ENCODE peak calls at places on chromosome 18, in ten cellular contexts. E is sigmoid colon, R is H1, B is suprapubic skin, S is esophagus muscularis mucosa, O is K562, H is SK-N-SH, V is transverse colon, U is HepG2, D is GM12878. F is an unnamed sample.

GRCh38 chr18:37362158-37362890 is 203.3 kb downstream of the CELF4 start:
- DNase-seq in E (no peak), R (peak; percentile 74), B (no peak), S (no peak), O (no peak), H (no peak), V (no peak), U (peak; percentile 13), D (no peak), F (no peak)

GRCh38 chr18:67265464-67266245 is 250.9 kb downstream of the DSEL start:
- DNase-seq in E (no peak), R (no peak), B (no peak), S (no peak), O (no peak), H (no peak), V (no peak), U (no peak), D (no peak), F (no peak)

GRCh38 chr18:12278765-12279682 is 24.9 kb downstream of the CIDEA start:
- DNase-seq in E (peak; percentile 98), R (peak; percentile 78), B (peak; percentile 91), S (peak; percentile 94), O (no peak), H (no peak), V (peak; percentile 69), U (peak; percentile 74), D (no peak), F (peak; percentile 40)

GRCh38 chr18:74682998-74683311 is 85.3 kb downstream of the ZNF407 start:
- DNase-seq in E (no peak), R (no peak), B (no peak), S (no peak), O (no peak), H (peak; percentile 12), V (no peak), U (no peak), D (no peak), F (no peak)

GRCh38 chr18:65206551-65207260 is 544.1 kb upstream of the CDH7 start:
- DNase-seq in E (no peak), R (peak; percentile 57), B (no peak), S (no peak), O (no peak), H (no peak), V (no peak), U (peak; percentile 4), D (no peak), F (no peak)

GRCh38 chr18:35139517-35139916 is 98.3 kb downstream of the MAPRE2 start:
- DNase-seq in E (no peak), R (no peak), B (no peak), S (no peak), O (no peak), H (no peak), V (no peak), U (no peak), D (no peak), F (no peak)

GRCh38 chr18:64720781-64721464 is 572.0 kb upstream of the LINC00305 start:
- DNase-seq in E (no peak), R (no peak), B (peak; percentile 78), S (no peak), O (no peak), H (no peak), V (peak; percentile 46), U (peak; percentile 21), D (no peak), F (peak; percentile 27)

GRCh38 chr18:40133253-40133652 is 1821.8 kb upstream of the PIK3C3 start:
- DNase-seq in E (no peak), R (no peak), B (no peak), S (no peak), O (no peak), H (no peak), V (no peak), U (no peak), D (no peak), F (no peak)

GRCh38 chr18:57772387-57772799 is 30.7 kb downstream of the ATP8B1 start:
- DNase-seq in E (no peak), R (no peak), B (no peak), S (no peak), O (no peak), H (no peak), V (peak; percentile 72), U (peak; percentile 72), D (no peak), F (peak; percentile 79)

GRCh38 chr18:50527636-50528307 is 32.1 kb upstream of the MAPK4 start:
- DNase-seq in E (no peak), R (no peak), B (no peak), S (no peak), O (no peak), H (no peak), V (no peak), U (no peak), D (no peak), F (peak; percentile 61)

DNA sequence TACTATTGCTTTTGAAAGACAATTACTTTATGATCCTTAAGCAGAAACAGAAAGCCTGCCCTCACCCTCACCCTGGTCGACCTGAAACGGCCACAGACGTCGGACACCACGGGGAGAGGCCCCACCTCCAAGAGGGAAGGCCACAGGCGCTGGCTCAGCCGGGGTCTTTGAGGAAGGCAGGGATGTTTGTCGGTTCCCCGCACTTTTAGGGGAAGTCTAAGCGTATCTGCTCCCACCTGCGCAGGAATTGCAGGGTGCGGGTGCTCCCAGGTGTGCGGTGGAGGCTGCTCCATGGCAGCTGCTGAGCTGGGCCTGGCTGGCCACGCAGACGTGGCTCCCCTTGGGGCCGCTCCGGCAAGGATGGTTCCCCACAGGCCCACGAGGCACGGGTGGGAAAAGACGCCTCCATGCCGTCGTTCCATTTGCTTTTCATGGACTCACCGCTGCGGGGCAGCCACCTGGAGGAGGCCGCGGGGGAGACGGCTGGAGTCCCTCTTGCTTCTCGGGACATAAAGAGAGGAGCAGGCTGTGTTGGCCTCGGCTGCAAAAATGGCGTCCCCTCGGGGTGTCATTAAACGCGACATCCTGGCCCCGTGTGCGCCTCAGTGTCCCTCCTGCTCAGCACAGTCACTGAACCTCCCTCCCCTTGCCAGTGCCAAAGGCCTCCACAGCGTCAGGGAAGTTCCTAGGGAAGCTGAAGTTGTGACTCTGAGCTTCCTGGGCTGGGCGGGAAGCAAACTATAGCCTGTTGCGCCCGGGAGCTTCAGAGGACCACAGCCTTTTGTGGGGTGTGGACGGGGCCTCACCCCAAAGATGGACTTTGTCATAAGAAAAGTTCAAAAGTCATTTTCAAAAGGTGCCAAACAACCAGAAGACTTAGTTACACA is 63.4 kb downstream of the NFATC1 start:
- DNase-seq in E (no peak), R (no peak), B (no peak), S (no peak), O (no peak), H (no peak), V (no peak), U (no peak), D (no peak), F (no peak)
- TF ChIP-seq POLR2AphosphoS5 in E (no peak), R (no peak), B (no peak), S (no peak), O (no peak), H (no peak), V (no peak), U (no peak), D (no peak), F (no peak)

GRCh38 chr18:78410094-78410786 is 569.4 kb upstream of the SALL3 start:
- DNase-seq in E (no peak), R (no peak), B (no peak), S (no peak), O (no peak), H (no peak), V (no peak), U (no peak), D (no peak), F (no peak)
- TF ChIP-seq EP300 in E (no peak), R (no peak), B (no peak), S (no peak), O (no peak), H (no peak), V (no peak), U (no peak), D (no peak), F (no peak)

GRCh38 chr18:23964282-23965238 is 50.0 kb upstream of the TTC39C start:
- DNase-seq in E (no peak), R (peak; percentile 45), B (no peak), S (peak; percentile 50), O (peak; percentile 15), H (no peak), V (peak; percentile 52), U (no peak), D (no peak), F (no peak)
- TF ChIP-seq CTCF in E (no peak), R (no peak), B (no peak), S (no peak), O (peak; percentile 25), H (no peak), V (peak; percentile 13), U (no peak), D (peak; percentile 55), F (peak; percentile 32)

DNA sequence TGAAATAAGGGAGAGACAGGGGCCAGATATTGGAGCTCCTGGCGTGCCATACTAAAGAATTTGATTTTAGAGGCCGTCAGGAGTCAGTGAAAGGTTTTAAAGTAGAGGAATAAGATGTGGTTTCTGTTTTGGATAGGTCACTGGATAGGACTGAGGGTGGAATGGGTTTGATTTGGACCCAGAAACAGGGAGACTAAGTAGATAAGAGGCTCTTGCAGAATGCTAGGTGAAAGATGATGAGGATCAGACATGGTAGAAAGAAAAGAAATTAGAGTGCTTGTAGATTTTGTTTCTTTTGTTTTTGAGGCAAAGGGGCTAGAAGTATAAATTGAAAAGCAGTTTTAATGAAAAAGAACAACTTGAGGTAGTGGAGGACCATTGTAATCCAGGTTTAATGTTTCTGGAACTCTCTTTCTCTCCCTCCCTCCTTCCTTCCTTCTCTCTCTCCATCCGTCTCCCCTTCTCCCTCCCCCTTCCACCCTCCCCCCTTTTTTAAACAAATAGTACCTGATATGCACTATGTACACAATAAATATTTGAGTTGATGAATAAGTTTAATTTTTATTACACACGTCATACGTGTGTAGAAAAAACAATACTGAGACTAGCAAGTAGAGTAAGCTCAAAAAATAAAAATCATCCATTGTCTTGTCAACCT is 1.9 kb downstream of the NDUFV2 start:
- DNase-seq in E (no peak), R (no peak), B (no peak), S (no peak), O (no peak), H (no peak), V (no peak), U (no peak), D (no peak), F (no peak)
- TF ChIP-seq POLR2AphosphoS5 in E (no peak), R (no peak), B (no peak), S (no peak), O (no peak), H (no peak), V (no peak), U (no peak), D (no peak), F (no peak)

F was measured in stomach.